ENCODE peak calls at places on chromosome 16, in six cellular contexts. T, W, P, U, C and E are unnamed samples.

GRCh38 chr16:4936991-4937781 is at the start of gene PPL:
- DNase-seq in U (no peak), P (no peak), T (peak; percentile 46), W (no peak), C (no peak), E (peak; percentile 29)

GRCh38 chr16:19926449-19927390 is 42.1 kb upstream of the GPRC5B start:
- DNase-seq in W (no peak), U (peak; percentile 85), C (peak; percentile 56), P (peak; percentile 86), T (no peak), E (no peak)

GRCh38 chr16:19186403-19186802 is 18.4 kb downstream of the SYT17 start:
- DNase-seq in T (no peak), C (no peak), U (no peak), P (no peak), W (no peak), E (no peak)

GRCh38 chr16:76280421-76280820 is 3.2 kb downstream of the CNTNAP4 start:
- DNase-seq in T (no peak), U (no peak), W (no peak), P (no peak), C (no peak), E (no peak)

GRCh38 chr16:473046-474043 is 47.9 kb downstream of the RAB11FIP3 start:
- DNase-seq in C (no peak), W (no peak), P (no peak), U (peak; percentile 20), T (no peak), E (no peak)

GRCh38 chr16:25988882-25989281 is 297.1 kb downstream of the HS3ST4 start:
- DNase-seq in W (no peak), P (no peak), T (no peak), U (no peak), C (no peak), E (no peak)

GRCh38 chr16:19182487-19182886 is 14.4 kb downstream of the SYT17 start:
- DNase-seq in P (no peak), C (no peak), W (no peak), T (no peak), U (no peak), E (no peak)

GRCh38 chr16:74073471-74073870 is 223.1 kb upstream of the PSMD7 start:
- DNase-seq in W (peak; percentile 73), T (peak; percentile 4), U (no peak), C (peak; percentile 64), P (no peak), E (no peak)

GRCh38 chr16:66408181-66409048 is 18.7 kb upstream of the BEAN1 start:
- DNase-seq in T (peak; percentile 61), P (peak; percentile 84), W (no peak), C (peak; percentile 86), U (peak; percentile 88), E (no peak)

GRCh38 chr16:10937068-10937859 is 5.0 kb downstream of the DEXI start:
- DNase-seq in P (no peak), T (no peak), W (no peak), C (no peak), U (no peak), E (no peak)

GRCh38 chr16:73956592-73957495 is 339.8 kb upstream of the PSMD7 start:
- DNase-seq in P (peak; percentile 71), C (peak; percentile 65), T (peak; percentile 88), W (no peak), U (peak; percentile 73), E (no peak)

GRCh38 chr16:63315229-63315628 is 1279.0 kb upstream of the CDH8 start:
- DNase-seq in P (no peak), W (no peak), U (no peak), C (no peak), T (no peak), E (no peak)

GRCh38 chr16:89455178-89455577 is 35.2 kb downstream of the ANKRD11 start:
- DNase-seq in W (no peak), T (no peak), C (no peak), U (no peak), P (no peak), E (no peak)

GRCh38 chr16:57061084-57061905 is 31.1 kb upstream of the CPNE2 start:
- DNase-seq in P (peak; percentile 69), U (peak; percentile 38), C (peak; percentile 49), T (peak; percentile 88), W (peak; percentile 89), E (no peak)

GRCh38 chr16:67951485-67951884 is 7.6 kb upstream of the LCAT start:
- DNase-seq in C (no peak), P (no peak), T (no peak), U (no peak), W (no peak), E (no peak)

GRCh38 chr16:88672776-88673175 is 9.9 kb upstream of the MVD start:
- DNase-seq in W (no peak), U (no peak), T (peak; percentile 24), C (no peak), P (no peak), E (no peak)

GRCh38 chr16:78097522-78097921 is 1.9 kb upstream of the WWOX start:
- DNase-seq in T (no peak), U (no peak), P (no peak), W (no peak), C (no peak), E (no peak)

GRCh38 chr16:78099372-78100161 is at the start of gene WWOX:
- DNase-seq in U (peak; percentile 99), T (peak; percentile 99), P (peak; percentile 99), W (peak; percentile 98), C (peak; percentile 96), E (peak; percentile 93)

GRCh38 chr16:78100162-78100467 is 661 bp downstream of the WWOX start:
- DNase-seq in C (no peak), T (no peak), P (no peak), W (no peak), U (no peak), E (no peak)

GRCh38 chr16:78098087-78098486 is 1.4 kb upstream of the WWOX start:
- DNase-seq in T (no peak), U (no peak), P (no peak), C (no peak), W (no peak), E (no peak)

DNA sequence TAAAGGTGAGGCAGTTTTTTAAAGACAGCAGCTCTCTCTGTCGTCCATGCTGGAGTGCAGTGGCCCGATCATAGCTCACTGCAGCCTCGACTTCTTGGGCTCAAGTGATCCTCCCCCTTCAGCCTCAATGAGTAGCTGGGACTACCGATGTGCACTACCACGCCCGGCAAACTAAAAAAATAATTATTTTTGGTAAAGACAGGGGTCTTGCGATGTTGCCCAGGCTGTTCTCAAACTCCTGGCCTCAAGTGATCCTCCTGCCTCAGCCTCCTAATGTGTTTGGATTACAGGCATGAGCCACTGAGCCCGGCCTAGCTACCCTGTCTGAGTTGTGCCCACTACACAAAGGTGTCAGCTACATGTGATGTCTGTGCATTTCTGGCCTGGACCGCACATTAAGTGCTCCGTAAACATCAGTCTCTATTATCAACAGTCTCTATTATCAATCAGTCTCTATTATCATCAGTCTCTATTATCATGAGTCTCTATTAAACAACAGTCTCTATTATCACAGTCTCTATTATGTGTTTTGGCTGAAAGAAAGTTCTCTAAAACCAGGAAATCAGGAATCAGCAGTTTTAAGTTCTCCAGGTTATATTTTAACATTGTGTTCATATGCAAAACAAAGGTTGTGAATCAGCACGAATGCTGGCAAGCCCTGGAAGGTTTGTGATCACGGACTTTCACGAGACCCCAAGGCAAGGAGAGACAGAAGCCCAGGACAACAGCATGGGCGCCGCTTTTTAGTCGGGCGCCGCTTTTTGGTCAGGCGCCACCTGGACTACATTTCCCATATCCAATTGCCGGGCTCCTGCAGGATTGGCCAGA is 696 bp upstream of the WWOX start:
- DNase-seq in P (no peak), U (no peak), C (no peak), T (peak; percentile 1), W (no peak), E (no peak)
- TF ChIP-seq CTCF in P (no peak), U (no peak), C (no peak), T (no peak), W (no peak), E (no peak)

GRCh38 chr16:23302045-23302956 is at the start of gene SCNN1B:
- DNase-seq in C (no peak), T (no peak), U (no peak), W (no peak), P (no peak), E (no peak)
- TF ChIP-seq CTCF in C (no peak), T (no peak), U (no peak), W (no peak), P (no peak), E (no peak)

DNA sequence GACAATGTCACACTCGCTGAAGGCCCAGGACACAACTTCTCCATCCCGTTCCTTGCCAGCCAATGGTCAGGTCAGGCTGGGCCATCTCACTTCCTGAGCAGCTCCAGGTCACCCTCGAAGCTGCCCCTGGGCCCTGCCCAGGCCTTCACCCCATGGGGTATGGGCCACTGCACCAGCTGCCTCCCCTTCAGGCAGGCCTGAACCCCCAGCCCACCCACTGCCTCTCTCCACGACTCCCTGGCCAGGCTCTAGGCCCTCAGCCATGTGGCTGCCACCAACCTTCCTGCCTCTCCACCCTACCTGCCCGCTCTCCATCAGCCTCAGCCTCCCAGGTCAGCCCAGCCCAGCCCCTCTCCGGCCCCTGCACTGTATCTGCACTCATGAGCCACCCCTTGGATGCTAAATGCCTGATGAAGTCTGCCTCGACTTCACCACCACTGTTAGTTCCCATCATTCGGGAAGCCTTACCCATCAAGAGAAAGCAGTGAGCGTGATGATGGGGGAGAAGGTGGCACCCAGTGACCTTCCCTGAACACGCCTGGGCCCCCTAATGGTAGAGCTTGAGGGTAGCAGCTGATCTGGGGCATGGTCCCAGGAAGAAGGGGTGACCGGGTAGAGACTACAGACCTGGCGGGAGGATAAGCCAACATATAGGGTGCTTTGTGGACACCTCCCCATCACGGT is 30.9 kb upstream of the C16orf95 start:
- DNase-seq in P (no peak), W (no peak), T (no peak), U (no peak), C (no peak), E (no peak)
- TF ChIP-seq CTCF in P (no peak), W (no peak), T (no peak), U (peak; percentile 7), C (no peak), E (no peak)

GRCh38 chr16:68992521-68992920 is 112.9 kb upstream of the HAS3 start:
- DNase-seq in C (peak; percentile 78), U (peak; percentile 78), T (peak; percentile 78), P (peak; percentile 86), W (no peak), E (no peak)

GRCh38 chr16:68993885-68994284 is 111.6 kb upstream of the HAS3 start:
- DNase-seq in U (peak; percentile 89), W (no peak), P (peak; percentile 94), C (peak; percentile 93), T (peak; percentile 85), E (no peak)

GRCh38 chr16:68995011-68995504 is 110.4 kb upstream of the HAS3 start:
- DNase-seq in P (peak; percentile 73), C (peak; percentile 55), T (peak; percentile 57), W (no peak), U (peak; percentile 50), E (no peak)

GRCh38 chr16:68993421-68993820 is 112.0 kb upstream of the HAS3 start:
- DNase-seq in T (no peak), P (no peak), U (no peak), C (no peak), W (no peak), E (no peak)

GRCh38 chr16:68994324-68994723 is 111.1 kb upstream of the HAS3 start:
- DNase-seq in T (no peak), C (no peak), W (no peak), P (no peak), U (no peak), E (no peak)
- TF ChIP-seq CTCF in T (no peak), C (no peak), W (no peak), P (no peak), U (no peak), E (no peak)

GRCh38 chr16:81140930-81141780 is 45.0 kb upstream of the GCSH start:
- DNase-seq in C (no peak), W (no peak), P (no peak), U (peak; percentile 11), T (no peak), E (no peak)
- TF ChIP-seq CTCF in C (no peak), W (no peak), P (no peak), U (peak; percentile 44), T (no peak), E (no peak)